ENCODE peak calls at places on chromosomes 13 and 19, in seven cellular contexts. L, P, J, F, K, D and G are unnamed samples. For H3K4me1, the result is how much of the 10 kb centered on the place peaks cover.

GRCh38 chr19:3618144-3618810 is 8.3 kb downstream of the CACTIN start:
- DNase-seq in P (no peak), J (peak), L (peak), F (peak), D (no peak), K (peak), G (peak)

GRCh38 chr13:63840551-63841421 is 2425.1 kb upstream of the PCDH20 start:
- DNase-seq in D (no peak), J (no peak), L (no peak), F (no peak), P (no peak), K (no peak), G (no peak)

GRCh38 chr19:58328999-58329398 is 2.2 kb downstream of the ZSCAN22 start:
- DNase-seq in P (no peak), D (no peak), L (no peak), J (no peak), F (no peak), K (no peak), G (no peak)

GRCh38 chr19:4908311-4908710 is 990 bp upstream of the UHRF1 start:
- DNase-seq in L (no peak), D (no peak), K (no peak), F (no peak), P (no peak), J (no peak), G (no peak)

GRCh38 chr13:29925457-29925856 is 75.0 kb upstream of the UBL3 start:
- DNase-seq in J (peak), F (peak), D (peak), P (peak), L (peak), K (peak), G (peak)

GRCh38 chr19:12156254-12157058 is at the start of gene ZNF625:
- DNase-seq in L (peak), D (peak), P (no peak), J (peak), K (peak), F (peak), G (peak)

GRCh38 chr13:44718467-44718866 is 142.3 kb upstream of the TSC22D1 start:
- DNase-seq in L (no peak), D (no peak), F (no peak), J (no peak), K (no peak), P (no peak), G (no peak)

GRCh38 chr13:23902975-23903905 is 5.9 kb upstream of the C1QTNF9B start:
- DNase-seq in L (no peak), P (no peak), D (no peak), F (peak), K (no peak), J (no peak), G (no peak)

GRCh38 chr13:111539791-111540446 is 219.5 kb downstream of the TEX29 start:
- DNase-seq in F (no peak), P (no peak), D (no peak), L (no peak), J (no peak), K (no peak), G (no peak)

GRCh38 chr19:16928351-16928750 is 39.6 kb downstream of the F2RL3 start:
- DNase-seq in L (no peak), F (no peak), D (no peak), K (no peak), P (no peak), J (no peak), G (no peak)

GRCh38 chr19:27742041-27742440 is 1470.9 kb downstream of the UQCRFS1 start:
- DNase-seq in J (no peak), L (no peak), P (no peak), F (no peak), D (peak), K (no peak), G (no peak)

GRCh38 chr19:27744926-27745844 is 1467.8 kb downstream of the UQCRFS1 start:
- DNase-seq in K (no peak), P (no peak), J (peak), F (no peak), L (no peak), D (no peak), G (no peak)

GRCh38 chr19:27748551-27749152 is 1464.3 kb downstream of the UQCRFS1 start:
- DNase-seq in F (no peak), L (no peak), D (no peak), J (peak), K (peak), P (no peak), G (no peak)

GRCh38 chr19:27746691-27747380 is 1466.1 kb downstream of the UQCRFS1 start:
- DNase-seq in J (peak), K (peak), F (peak), L (no peak), D (peak), P (peak), G (peak)

GRCh38 chr19:27745978-27746542 is 1466.9 kb downstream of the UQCRFS1 start:
- DNase-seq in P (no peak), F (no peak), J (peak), K (no peak), D (peak), L (no peak), G (no peak)
- H3K4me1 ChIP-seq in P (under half), F (under half), J (under half), K (under half), D (under half), L (under half), G (under half)

GRCh38 chr19:42552086-42553065 is 24.1 kb upstream of the CEACAM1 start:
- DNase-seq in P (no peak), F (no peak), K (no peak), J (peak), L (no peak), D (no peak), G (no peak)
- TF ChIP-seq POLR2A in P (no peak), F (no peak), K (no peak), J (no peak), L (no peak), D (no peak), G (no peak)

GRCh38 chr13:26678796-26679195 is 81.8 kb downstream of the GPR12 start:
- DNase-seq in L (no peak), P (no peak), J (no peak), K (no peak), D (no peak), F (no peak), G (no peak)
- TF ChIP-seq CTCF in L (no peak), P (no peak), J (no peak), K (no peak), D (no peak), F (no peak), G (no peak)

DNA sequence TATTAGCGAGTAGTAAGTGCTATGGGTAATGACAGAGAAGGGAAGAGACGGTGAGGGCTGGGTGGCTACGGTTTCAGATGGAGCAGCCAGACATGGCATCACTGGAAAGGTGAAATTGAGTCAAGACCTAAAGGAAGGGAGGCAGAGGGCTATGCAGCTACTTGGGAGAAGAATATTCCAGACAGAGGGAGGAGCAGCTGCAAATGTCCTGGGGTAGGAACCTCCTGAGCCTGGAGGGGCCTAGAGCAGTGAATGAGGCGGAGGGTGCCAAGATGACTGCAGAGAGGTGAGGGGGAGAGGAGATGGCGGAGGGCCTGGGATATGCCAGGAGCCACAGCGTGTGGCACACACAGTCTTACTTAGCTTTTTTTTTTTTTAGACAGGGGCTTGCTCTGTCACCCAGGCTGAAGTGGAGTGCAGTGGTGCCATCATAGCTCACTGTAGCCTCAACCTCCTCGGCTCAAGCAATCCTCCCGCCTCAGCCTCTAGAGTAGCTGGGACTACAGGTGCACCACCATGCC is 21.1 kb downstream of the PLEKHF1 start:
- DNase-seq in L (no peak), P (no peak), K (no peak), J (no peak), F (no peak), D (no peak), G (no peak)
- H3K4me1 ChIP-seq in L (under half), P (under half), K (under half), J (under half), F (under half), D (under half), G (under half)

GRCh38 chr19:55087542-55087935 is 11.9 kb downstream of the EPS8L1 start:
- DNase-seq in L (no peak), K (peak), P (no peak), F (no peak), D (no peak), J (no peak), G (peak)
- TF ChIP-seq POLR2A in L (no peak), K (no peak), P (no peak), F (no peak), D (no peak), J (no peak), G (no peak)